ENCODE peak calls at places on chromosomes 4 and X, in five cellular contexts. Q is glomerular endothelial cell, N is lower lobe of right lung, R is left cardiac atrium, H is fibroblast of the conjunctiva. L is an unnamed sample.

GRCh38 chrX:105120460-105120859 is 100.0 kb downstream of the TEX13A start:
- DNase-seq in N (no peak), Q (no peak), R (no peak), H (no peak), L (no peak)

GRCh38 chr4:94339779-94340178 is 2.9 kb downstream of the HPGDS start:
- DNase-seq in Q (no peak), H (no peak), R (no peak), N (no peak), L (no peak)

GRCh38 chr4:100983426-100983825 is 363.9 kb downstream of the PPP3CA start:
- DNase-seq in H (no peak), R (no peak), Q (no peak), N (no peak), L (no peak)

GRCh38 chr4:11585506-11585905 is 156.8 kb upstream of the HS3ST1 start:
- DNase-seq in Q (no peak), N (no peak), R (no peak), H (no peak), L (no peak)

GRCh38 chr4:146033149-146033548 is 94.5 kb upstream of the ZNF827 start:
- DNase-seq in N (no peak), H (no peak), R (no peak), Q (no peak), L (no peak)

GRCh38 chr4:18689308-18689915 is 667.9 kb upstream of the LCORL start:
- DNase-seq in N (no peak), H (peak; percentile 57), Q (peak; percentile 57), R (no peak), L (peak; percentile 23)

GRCh38 chr4:139711461-139711860 is 45.8 kb downstream of the MGST2 start:
- DNase-seq in Q (no peak), R (peak; percentile 22), N (no peak), H (no peak), L (no peak)

GRCh38 chrX:11724122-11725017 is 33.7 kb upstream of the MSL3 start:
- DNase-seq in H (peak; percentile 8), R (no peak), N (no peak), Q (no peak), L (no peak)

GRCh38 chrX:38561951-38562719 is 793 bp downstream of the TSPAN7 start:
- DNase-seq in N (peak; percentile 44), R (peak; percentile 36), H (no peak), Q (no peak), L (no peak)

GRCh38 chr4:110071466-110071865 is 126.9 kb downstream of the ELOVL6 start:
- DNase-seq in H (no peak), N (peak; percentile 50), Q (no peak), R (peak; percentile 29), L (no peak)

GRCh38 chrX:68647156-68647957 is at the start of gene STARD8:
- DNase-seq in R (peak; percentile 45), H (peak; percentile 16), Q (no peak), N (peak; percentile 47), L (no peak)

GRCh38 chrX:55758033-55758432 is 40.5 kb downstream of the RRAGB start:
- DNase-seq in Q (peak; percentile 4), H (peak; percentile 6), R (no peak), N (no peak), L (no peak)

GRCh38 chr4:84394386-84394785 is 104.7 kb downstream of the NKX6-1 start:
- DNase-seq in H (no peak), R (no peak), Q (no peak), N (no peak), L (no peak)

GRCh38 chrX:96372313-96373046 is 312.2 kb upstream of the DIAPH2 start:
- DNase-seq in N (no peak), Q (peak; percentile 20), R (no peak), H (peak; percentile 55), L (peak; percentile 27)

GRCh38 chr4:103150677-103151076 is 47.5 kb downstream of the CENPE start:
- DNase-seq in N (no peak), H (no peak), Q (no peak), R (no peak), L (no peak)

GRCh38 chrX:107574711-107575110 is 53.6 kb upstream of the PRPS1 start:
- DNase-seq in Q (no peak), H (no peak), R (no peak), N (no peak), L (no peak)

GRCh38 chr4:70564033-70564432 is 28.0 kb upstream of the AMBN start:
- DNase-seq in N (no peak), H (no peak), Q (no peak), R (no peak), L (no peak)

GRCh38 chrX:103503163-103503852 is 16.0 kb downstream of the RAB40A start:
- DNase-seq in Q (no peak), H (no peak), N (no peak), R (no peak), L (no peak)

GRCh38 chr4:126306152-126306869 is 991.6 kb downstream of the FAT4 start:
- DNase-seq in N (no peak), H (peak; percentile 1), Q (no peak), R (peak; percentile 26), L (no peak)

GRCh38 chrX:8988456-8988855 is 45.5 kb downstream of the FAM9B start:
- DNase-seq in H (peak; percentile 14), N (peak; percentile 39), Q (no peak), R (peak; percentile 39), L (peak; percentile 24)

GRCh38 chr4:6228158-6229067 is 28.1 kb upstream of the JAKMIP1 start:
- DNase-seq in H (no peak), Q (no peak), N (no peak), R (no peak), L (no peak)

GRCh38 chr4:120671538-120671937 is 251.0 kb downstream of the PRDM5 start:
- DNase-seq in N (no peak), Q (no peak), R (no peak), H (no peak), L (no peak)

GRCh38 chr4:126772662-126773061 is 860.1 kb upstream of the INTU start:
- DNase-seq in Q (no peak), H (no peak), N (no peak), R (no peak), L (no peak)

GRCh38 chr4:148515248-148515647 is 73.0 kb upstream of the NR3C2 start:
- DNase-seq in Q (peak; percentile 91), N (no peak), H (no peak), R (no peak), L (no peak)

GRCh38 chr4:87038837-87039715 is 104.3 kb downstream of the AFF1 start:
- DNase-seq in R (peak; percentile 75), Q (no peak), N (peak; percentile 52), H (no peak), L (no peak)

GRCh38 chr4:90419124-90419711 is 292.0 kb downstream of the CCSER1 start:
- DNase-seq in H (peak; percentile 32), N (no peak), Q (peak; percentile 37), R (no peak), L (no peak)

GRCh38 chr4:139665690-139666529 is at the start of gene MGST2:
- DNase-seq in Q (no peak), N (peak; percentile 83), R (peak; percentile 91), H (no peak), L (no peak)

GRCh38 chr4:3304831-3305609 is 12.2 kb downstream of the RGS12 start:
- DNase-seq in R (peak; percentile 75), N (peak; percentile 37), H (no peak), Q (no peak), L (no peak)

GRCh38 chr4:102627831-102628523 is 126.8 kb downstream of the NFKB1 start:
- DNase-seq in R (no peak), Q (no peak), H (peak; percentile 12), N (no peak), L (no peak)

GRCh38 chrX:68829594-68830485 is 1.0 kb downstream of the EFNB1 start:
- DNase-seq in Q (no peak), R (no peak), H (no peak), N (peak; percentile 47), L (no peak)

GRCh38 chr4:155529761-155530160 is 136.9 kb upstream of the GUCY1A1 start:
- DNase-seq in N (no peak), H (no peak), Q (no peak), R (no peak), L (no peak)

GRCh38 chr4:141133146-141134006 is at the start of gene RNF150:
- DNase-seq in N (peak; percentile 68), Q (peak; percentile 39), H (peak; percentile 92), R (peak; percentile 77), L (peak; percentile 89)

GRCh38 chr4:61992351-61992750 is 792.2 kb downstream of the ADGRL3 start:
- DNase-seq in Q (no peak), R (no peak), N (no peak), H (no peak), L (no peak)

GRCh38 chr4:7134737-7135388 is 57.5 kb upstream of the SORCS2 start:
- DNase-seq in N (no peak), Q (no peak), H (peak; percentile 90), R (peak; percentile 65), L (peak; percentile 85)

GRCh38 chr4:175412161-175412560 is 399.9 kb downstream of the GPM6A start:
- DNase-seq in N (no peak), Q (no peak), R (no peak), H (no peak), L (no peak)

GRCh38 chrX:53071604-53072417 is 10.4 kb upstream of the TSPYL2 start:
- DNase-seq in Q (no peak), R (peak; percentile 73), H (peak; percentile 36), N (peak; percentile 84), L (no peak)

GRCh38 chr4:147809171-147809570 is 77.3 kb downstream of the ARHGAP10 start:
- DNase-seq in Q (no peak), H (no peak), R (no peak), N (no peak), L (no peak)

L was measured in AG09319.